ENCODE peak calls at places on chromosome 15, in four cellular contexts. Z is mesenteric fat pad, E is EL, J is AG10803. T is an unnamed sample.

GRCh38 chr15:32936283-32936918 is 218.6 kb downstream of the GREM1 start:
- DNase-seq in Z (no peak), E (peak; percentile 58), J (peak; percentile 69), T (peak; percentile 48)

GRCh38 chr15:56654624-56655023 is 78.7 kb downstream of the ZNF280D start:
- DNase-seq in Z (no peak), E (no peak), J (no peak), T (no peak)

GRCh38 chr15:63181658-63182057 is 7.7 kb upstream of the RAB8B start:
- DNase-seq in Z (no peak), E (no peak), J (no peak), T (no peak)

GRCh38 chr15:55942332-55942731 is 51.1 kb downstream of the NEDD4 start:
- DNase-seq in Z (no peak), E (no peak), J (no peak), T (no peak)

GRCh38 chr15:74867562-74868458 is 5.4 kb downstream of the SCAMP2 start:
- DNase-seq in Z (no peak), E (no peak), J (no peak), T (no peak)

GRCh38 chr15:85689729-85690128 is 105.0 kb downstream of the KLHL25 start:
- DNase-seq in Z (no peak), E (no peak), J (peak; percentile 59), T (peak; percentile 78)

GRCh38 chr15:71329509-71330260 is 214.4 kb downstream of the THSD4 start:
- DNase-seq in Z (no peak), E (peak; percentile 48), J (peak; percentile 36), T (peak; percentile 52)

GRCh38 chr15:28101983-28102441 is 2.9 kb upstream of the OCA2 start:
- DNase-seq in Z (peak; percentile 76), E (no peak), J (no peak), T (no peak)

GRCh38 chr15:67998599-67999122 is 55.5 kb upstream of the PIAS1 start:
- DNase-seq in Z (no peak), E (peak; percentile 82), J (peak; percentile 46), T (no peak)

GRCh38 chr15:81336568-81336967 is 12.6 kb upstream of the STARD5 start:
- DNase-seq in Z (no peak), E (peak; percentile 33), J (peak; percentile 30), T (peak; percentile 13)

GRCh38 chr15:60901647-60902046 is 327.5 kb downstream of the RORA start:
- DNase-seq in Z (no peak), E (no peak), J (peak; percentile 3), T (no peak)

GRCh38 chr15:72098076-72098475 is 19.9 kb downstream of the MYO9A start:
- DNase-seq in Z (no peak), E (no peak), J (peak; percentile 76), T (no peak)